ENCODE peak calls at places on chromosomes 2 and 18, in ten cellular contexts. N, Y, X, T, E, P, D, O, B and V are unnamed samples. For H3K4me1, the result is how much of the 10 kb centered on the place peaks cover.

GRCh38 chr2:241049739-241050623 is 51.6 kb downstream of the SNED1 start:
- DNase-seq in P (no peak), O (no peak), T (no peak), Y (no peak), X (peak), B (no peak), N (no peak), E (no peak), D (no peak), V (peak)

GRCh38 chr2:102137138-102137537 is 5.4 kb upstream of the IL1R1 start:
- DNase-seq in D (no peak), T (no peak), P (no peak), N (no peak), Y (peak), X (no peak), E (no peak), O (no peak), B (no peak), V (no peak)

GRCh38 chr2:134308474-134309385 is 54.9 kb downstream of the MGAT5 start:
- DNase-seq in E (no peak), X (no peak), B (no peak), P (no peak), O (no peak), D (no peak), Y (no peak), N (no peak), T (no peak), V (no peak)

GRCh38 chr18:63107171-63107850 is 212.3 kb downstream of the BCL2 start:
- DNase-seq in D (no peak), N (no peak), O (no peak), Y (no peak), P (no peak), X (no peak), E (no peak), B (no peak), T (no peak), V (no peak)

GRCh38 chr2:119598576-119598975 is 54.3 kb downstream of the CFAP221 start:
- DNase-seq in N (no peak), E (no peak), P (no peak), O (no peak), Y (no peak), T (no peak), X (no peak), B (no peak), D (no peak), V (no peak)

GRCh38 chr2:200765139-200765951 is 46.4 kb upstream of the BZW1 start:
- DNase-seq in X (peak), E (no peak), B (peak), P (no peak), D (peak), N (peak), O (no peak), Y (peak), T (peak), V (no peak)

GRCh38 chr2:62485780-62486765 is 19.9 kb downstream of the TMEM17 start:
- DNase-seq in Y (peak), X (no peak), B (peak), E (no peak), O (no peak), P (no peak), D (no peak), N (no peak), T (no peak), V (no peak)

GRCh38 chr2:235859651-235860050 is 308.5 kb downstream of the GBX2 start:
- DNase-seq in D (no peak), E (no peak), N (no peak), T (no peak), P (no peak), O (no peak), Y (no peak), X (peak), B (no peak), V (no peak)

GRCh38 chr2:3277050-3277747 is 100.4 kb downstream of the EIPR1 start:
- DNase-seq in D (no peak), N (no peak), T (no peak), B (no peak), E (no peak), X (no peak), P (no peak), O (no peak), Y (no peak), V (no peak)

GRCh38 chr2:235634435-235635152 is 140.8 kb downstream of the AGAP1 start:
- DNase-seq in T (no peak), O (no peak), D (no peak), N (peak), E (no peak), X (no peak), P (no peak), B (peak), Y (peak), V (no peak)

GRCh38 chr18:46555213-46555612 is 101.8 kb downstream of the LOXHD1 start:
- DNase-seq in N (no peak), B (no peak), P (no peak), Y (no peak), X (no peak), T (no peak), D (no peak), O (no peak), E (no peak), V (no peak)

GRCh38 chr2:144133881-144134280 is 386.0 kb downstream of the ZEB2 start:
- DNase-seq in T (peak), N (no peak), E (no peak), Y (no peak), B (no peak), O (no peak), X (no peak), D (no peak), P (no peak), V (no peak)

GRCh38 chr18:61722247-61722646 is 170.6 kb downstream of the RNF152 start:
- DNase-seq in D (no peak), P (no peak), X (no peak), N (no peak), Y (no peak), O (no peak), B (no peak), E (no peak), T (no peak), V (no peak)

GRCh38 chr2:164737612-164738081 is 104.0 kb downstream of the COBLL1 start:
- DNase-seq in E (peak), B (peak), Y (peak), P (peak), D (peak), N (peak), T (peak), X (peak), O (peak), V (peak)

GRCh38 chr18:14912967-14913366 is 165.0 kb downstream of the ANKRD30B start:
- DNase-seq in Y (no peak), N (no peak), B (no peak), P (no peak), X (no peak), E (no peak), O (no peak), D (no peak), T (no peak), V (no peak)

GRCh38 chr2:6557737-6558136 is 308.0 kb downstream of the CMPK2 start:
- DNase-seq in P (no peak), T (no peak), D (no peak), Y (no peak), X (no peak), O (no peak), B (no peak), N (no peak), E (no peak), V (no peak)

GRCh38 chr18:49608366-49608747 is 46.5 kb downstream of the LIPG start:
- DNase-seq in D (no peak), X (no peak), Y (no peak), O (no peak), B (no peak), T (no peak), E (no peak), N (no peak), P (no peak), V (no peak)

GRCh38 chr2:62038980-62039771 is 133.7 kb downstream of the COMMD1 start:
- DNase-seq in N (no peak), Y (peak), T (no peak), O (no peak), P (no peak), D (no peak), X (no peak), B (peak), E (no peak), V (no peak)

GRCh38 chr2:195662138-195662537 is 5.1 kb downstream of the SLC39A10 start:
- DNase-seq in Y (no peak), T (no peak), P (no peak), O (no peak), B (no peak), X (no peak), E (no peak), N (no peak), D (no peak), V (no peak)

GRCh38 chr2:2026252-2026831 is 282.0 kb upstream of the PXDN start:
- DNase-seq in P (no peak), D (no peak), N (no peak), E (no peak), B (no peak), Y (no peak), T (no peak), O (no peak), X (no peak), V (peak)

GRCh38 chr2:202169131-202169530 is 69.3 kb downstream of the SUMO1 start:
- DNase-seq in D (no peak), E (no peak), P (no peak), Y (peak), T (no peak), N (no peak), B (no peak), X (no peak), O (no peak), V (no peak)

GRCh38 chr2:42775186-42775585 is 11.3 kb upstream of the OXER1 start:
- DNase-seq in D (no peak), B (no peak), P (no peak), O (no peak), T (no peak), N (no peak), Y (no peak), X (no peak), E (no peak), V (no peak)

GRCh38 chr2:58133395-58133794 is 86.8 kb downstream of the VRK2 start:
- DNase-seq in E (no peak), Y (peak), N (no peak), B (peak), D (no peak), T (no peak), P (no peak), X (peak), O (no peak), V (no peak)

GRCh38 chr18:78768655-78769501 is 210.7 kb upstream of the SALL3 start:
- DNase-seq in N (no peak), X (no peak), O (no peak), D (no peak), B (no peak), E (no peak), P (no peak), Y (no peak), T (no peak), V (no peak)

GRCh38 chr2:226777611-226778010 is 22.0 kb downstream of the IRS1 start:
- DNase-seq in X (no peak), D (no peak), E (no peak), N (no peak), O (no peak), T (no peak), P (no peak), B (no peak), Y (no peak), V (no peak)

GRCh38 chr18:74524097-74524496 is 10.2 kb upstream of the CNDP1 start:
- DNase-seq in E (no peak), X (peak), Y (no peak), B (peak), N (no peak), O (peak), D (no peak), T (no peak), P (no peak), V (peak)

GRCh38 chr2:65932571-65932970 is 500.2 kb upstream of the SPRED2 start:
- DNase-seq in P (no peak), Y (no peak), N (no peak), E (no peak), T (no peak), D (no peak), O (no peak), B (no peak), X (no peak), V (no peak)

GRCh38 chr2:33321236-33321731 is 155.2 kb upstream of the RASGRP3 start:
- DNase-seq in D (no peak), O (no peak), X (no peak), P (no peak), N (no peak), B (peak), T (no peak), Y (peak), E (no peak), V (no peak)

GRCh38 chr18:42192251-42193248 is 237.5 kb downstream of the PIK3C3 start:
- DNase-seq in Y (peak), P (no peak), O (no peak), N (peak), B (no peak), X (no peak), D (peak), T (peak), E (no peak), V (no peak)

GRCh38 chr2:182540236-182540635 is 113.4 kb upstream of the PDE1A start:
- DNase-seq in D (no peak), Y (no peak), X (no peak), T (no peak), B (no peak), N (no peak), P (no peak), E (no peak), O (no peak), V (no peak)

GRCh38 chr2:27242614-27242951 is 20.3 kb downstream of the SLC30A3 start:
- DNase-seq in D (no peak), P (no peak), Y (no peak), E (no peak), T (no peak), O (no peak), B (no peak), X (no peak), N (no peak), V (no peak)

GRCh38 chr2:71647346-71647745 is 194.0 kb downstream of the DYSF start:
- DNase-seq in Y (no peak), D (no peak), X (no peak), T (no peak), O (no peak), E (no peak), P (no peak), N (no peak), B (no peak), V (no peak)

GRCh38 chr2:17282245-17282644 is 236.0 kb downstream of the RAD51AP2 start:
- DNase-seq in E (no peak), X (no peak), P (no peak), N (no peak), T (no peak), Y (no peak), B (no peak), O (no peak), D (no peak), V (no peak)

GRCh38 chr2:44751754-44752479 is 189.6 kb upstream of the SIX3 start:
- DNase-seq in N (no peak), P (no peak), X (no peak), B (no peak), Y (no peak), T (no peak), E (no peak), O (no peak), D (peak), V (no peak)

GRCh38 chr2:72126186-72127100 is 21.2 kb downstream of the CYP26B1 start:
- DNase-seq in X (no peak), Y (no peak), B (no peak), D (no peak), N (no peak), T (no peak), O (no peak), E (no peak), P (no peak), V (no peak)

GRCh38 chr2:20592106-20593071 is 58.5 kb downstream of the HS1BP3 start:
- DNase-seq in B (no peak), X (no peak), T (no peak), Y (no peak), N (no peak), P (peak), O (peak), E (peak), D (no peak), V (peak)

GRCh38 chr2:24621779-24622538 is 130.9 kb downstream of the NCOA1 start:
- DNase-seq in D (no peak), T (no peak), E (no peak), P (no peak), B (no peak), N (no peak), O (no peak), X (no peak), Y (no peak), V (no peak)

GRCh38 chr2:99880148-99880983 is 262.0 kb downstream of the AFF3 start:
- DNase-seq in Y (peak), N (no peak), P (no peak), D (no peak), O (no peak), B (peak), E (no peak), T (no peak), X (peak), V (no peak)
- H3K4me1 ChIP-seq in Y (under half), N (under half), P (under half), D (under half), O (under half), B (under half), E (under half), T (under half), X (half or more), V (under half)

GRCh38 chr2:219497495-219498279 is 1.0 kb upstream of the GMPPA start:
- DNase-seq in B (peak), P (peak), Y (peak), O (peak), D (peak), N (peak), X (peak), E (peak), T (peak), V (peak)

GRCh38 chr2:219499058-219499307 is 292 bp downstream of the GMPPA start:
- DNase-seq in O (no peak), Y (no peak), T (no peak), X (no peak), B (no peak), N (no peak), E (no peak), P (no peak), D (no peak), V (no peak)

GRCh38 chr2:219500135-219500534 is 1.4 kb downstream of the GMPPA start:
- DNase-seq in B (peak), O (no peak), X (no peak), D (no peak), P (no peak), T (peak), N (no peak), E (no peak), Y (peak), V (no peak)

GRCh38 chr2:219498280-219499057 is at the start of gene GMPPA:
- DNase-seq in X (peak), E (peak), T (peak), B (peak), P (peak), N (peak), D (peak), O (peak), Y (peak), V (peak)

DNA sequence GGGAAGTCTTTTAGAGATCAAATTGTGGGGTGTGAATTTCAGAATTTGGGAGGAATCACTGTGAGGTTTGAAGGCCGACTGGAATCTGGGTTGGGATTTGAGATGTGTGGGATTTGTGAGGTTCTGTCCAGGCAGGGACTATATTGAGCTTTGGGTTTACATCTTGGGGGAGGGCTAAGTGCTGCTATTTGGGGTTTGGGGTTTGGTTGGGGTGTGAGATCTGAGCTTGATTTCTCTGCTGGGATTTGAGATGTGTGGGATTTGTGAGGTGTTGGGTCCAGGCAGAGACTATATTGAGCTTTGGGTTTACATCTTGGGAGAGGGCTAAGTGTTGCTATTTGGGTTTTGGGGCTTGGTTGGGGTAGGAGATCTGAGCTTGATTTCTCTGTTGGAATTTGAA is 864 bp downstream of the GMPPA start:
- DNase-seq in T (no peak), X (no peak), B (no peak), N (no peak), Y (peak), E (no peak), O (no peak), D (no peak), P (no peak), V (no peak)
- H3K4me1 ChIP-seq in T (under half), X (under half), B (under half), N (under half), Y (under half), E (under half), O (under half), D (half or more), P (under half), V (under half)

GRCh38 chr18:34709104-34709503 is 994 bp upstream of the DTNA start:
- DNase-seq in E (no peak), D (no peak), B (peak), X (no peak), Y (peak), O (no peak), T (peak), N (no peak), P (no peak), V (no peak)

GRCh38 chr18:34707670-34708069 is 2.4 kb upstream of the DTNA start:
- DNase-seq in N (peak), D (no peak), Y (peak), T (peak), O (no peak), E (no peak), B (peak), P (no peak), X (peak), V (peak)

GRCh38 chr18:34709631-34710429 is at the start of gene DTNA:
- DNase-seq in B (peak), N (no peak), E (no peak), Y (peak), D (no peak), X (peak), T (no peak), O (no peak), P (no peak), V (no peak)

GRCh38 chr18:34704823-34705222 is 5.3 kb upstream of the DTNA start:
- DNase-seq in T (no peak), O (no peak), P (no peak), E (no peak), D (no peak), X (no peak), B (no peak), N (no peak), Y (no peak), V (no peak)

GRCh38 chr18:34710430-34711386 is 610 bp downstream of the DTNA start:
- DNase-seq in P (no peak), E (no peak), Y (peak), N (no peak), B (peak), X (no peak), O (no peak), D (no peak), T (no peak), V (no peak)
- H3K4me1 ChIP-seq in P (under half), E (under half), Y (under half), N (under half), B (under half), X (under half), O (under half), D (under half), T (under half), V (under half)

GRCh38 chr18:23234619-23235018 is 99.3 kb downstream of the CABLES1 start:
- DNase-seq in B (no peak), X (no peak), P (no peak), E (no peak), N (no peak), O (no peak), T (no peak), Y (no peak), D (no peak), V (no peak)
- H3K4me1 ChIP-seq in B (under half), X (under half), P (half or more), E (under half), N (under half), O (half or more), T (under half), Y (under half), D (under half), V (under half)

GRCh38 chr2:207160115-207160514 is 5.6 kb downstream of the KLF7 start:
- DNase-seq in E (no peak), T (no peak), D (no peak), O (no peak), X (peak), P (no peak), Y (peak), N (no peak), B (peak), V (no peak)

GRCh38 chr2:207161247-207161646 is 4.5 kb downstream of the KLF7 start:
- DNase-seq in O (no peak), T (no peak), X (no peak), P (no peak), D (peak), N (no peak), Y (peak), E (no peak), B (no peak), V (no peak)

GRCh38 chr2:207157162-207157481 is 8.6 kb downstream of the KLF7 start:
- DNase-seq in N (no peak), T (no peak), B (no peak), P (no peak), X (no peak), O (no peak), E (no peak), Y (no peak), D (no peak), V (no peak)

GRCh38 chr2:207157727-207158126 is 8.0 kb downstream of the KLF7 start:
- DNase-seq in X (no peak), Y (no peak), B (no peak), P (no peak), T (no peak), E (no peak), D (no peak), N (no peak), O (no peak), V (no peak)

GRCh38 chr2:207159002-207159401 is 6.7 kb downstream of the KLF7 start:
- DNase-seq in T (no peak), P (no peak), O (no peak), E (no peak), X (no peak), N (no peak), Y (no peak), B (no peak), D (no peak), V (no peak)
- H3K4me1 ChIP-seq in T (half or more), P (half or more), O (half or more), E (under half), X (half or more), N (under half), Y (half or more), B (under half), D (under half), V (under half)

DNA sequence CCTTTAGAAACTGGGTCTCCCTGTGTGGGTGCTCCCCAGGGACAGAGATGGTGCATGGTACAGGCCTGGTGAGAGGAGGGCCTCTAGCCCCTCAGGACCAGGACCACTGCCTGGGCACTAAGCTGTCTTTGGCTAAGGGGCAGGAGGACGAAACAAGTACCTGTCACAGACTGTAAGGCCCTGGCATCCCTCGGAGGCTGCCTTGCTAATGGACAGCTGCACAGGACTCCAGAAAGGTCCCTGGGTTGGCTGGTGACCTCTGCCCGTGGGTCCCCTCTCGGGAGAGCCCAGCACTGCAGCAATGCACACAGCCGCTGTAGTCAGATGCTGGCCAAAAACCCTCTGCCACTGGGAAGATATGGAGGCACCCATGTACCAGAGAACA is 14.3 kb downstream of the HS6ST1 start:
- DNase-seq in B (no peak), X (no peak), P (no peak), E (no peak), N (no peak), T (no peak), O (no peak), Y (no peak), D (no peak), V (no peak)
- H3K4me1 ChIP-seq in B (half or more), X (under half), P (half or more), E (under half), N (half or more), T (under half), O (under half), Y (under half), D (under half), V (half or more)

GRCh38 chr2:16041466-16041810 is 101.1 kb downstream of the MYCN start:
- DNase-seq in B (no peak), O (no peak), D (peak), N (no peak), P (no peak), X (no peak), E (no peak), T (no peak), Y (no peak), V (no peak)
- H3K4me1 ChIP-seq in B (under half), O (under half), D (under half), N (under half), P (under half), X (under half), E (under half), T (under half), Y (under half), V (under half)